ENCODE peak calls at places on chromosomes 12 and 14, in seven cellular contexts. Q, A, Z, S, F, D and O are unnamed samples.

GRCh38 chr12:57616383-57617101 is 5.3 kb downstream of the ARHGEF25 start:
- DNase-seq in A (peak), S (no peak), D (no peak), Z (peak), Q (no peak), F (no peak), O (no peak)

GRCh38 chr12:53532524-53533445 is 25.5 kb upstream of the NPFF start:
- DNase-seq in D (no peak), A (peak), Q (no peak), S (no peak), F (no peak), Z (no peak), O (no peak)

GRCh38 chr12:4383304-4383865 is 3.9 kb upstream of the FGF23 start:
- DNase-seq in D (no peak), A (no peak), Z (no peak), Q (no peak), F (no peak), S (peak), O (no peak)

GRCh38 chr12:27176765-27177164 is 67.3 kb upstream of the STK38L start:
- DNase-seq in Q (no peak), F (no peak), S (no peak), Z (peak), A (peak), D (peak), O (no peak)

GRCh38 chr12:130162771-130163460 is 652 bp downstream of the FZD10 start:
- DNase-seq in S (peak), A (no peak), Q (no peak), F (no peak), Z (no peak), D (no peak), O (no peak)

GRCh38 chr12:18677189-18677588 is 60.6 kb downstream of the PLCZ1 start:
- DNase-seq in Q (no peak), A (peak), F (no peak), Z (peak), D (no peak), S (no peak), O (no peak)

GRCh38 chr14:72590577-72590976 is 303.3 kb downstream of the DPF3 start:
- DNase-seq in S (no peak), A (no peak), D (no peak), Z (no peak), Q (no peak), F (no peak), O (no peak)

GRCh38 chr14:20492486-20492885 is 12.9 kb upstream of the RNASE10 start:
- DNase-seq in F (no peak), Q (no peak), Z (no peak), S (no peak), D (no peak), A (no peak), O (no peak)

GRCh38 chr14:61640834-61641170 is 54.5 kb upstream of the HIF1A start:
- DNase-seq in Z (no peak), D (no peak), Q (no peak), S (no peak), F (no peak), A (no peak), O (no peak)

GRCh38 chr12:97312570-97313135 is 150.0 kb upstream of the RMST start:
- DNase-seq in Z (no peak), F (no peak), S (peak), A (no peak), Q (no peak), D (no peak), O (no peak)

GRCh38 chr12:122026706-122027328 is 5.1 kb downstream of the BCL7A start:
- DNase-seq in Q (no peak), Z (no peak), D (no peak), S (peak), A (no peak), F (no peak), O (no peak)

GRCh38 chr12:119322324-119322723 is 12.2 kb upstream of the CCDC60 start:
- DNase-seq in A (no peak), F (no peak), Q (no peak), S (no peak), Z (no peak), D (no peak), O (no peak)

GRCh38 chr12:119326341-119326740 is 8.2 kb upstream of the CCDC60 start:
- DNase-seq in Z (no peak), D (no peak), A (no peak), Q (no peak), S (no peak), F (no peak), O (no peak)

DNA sequence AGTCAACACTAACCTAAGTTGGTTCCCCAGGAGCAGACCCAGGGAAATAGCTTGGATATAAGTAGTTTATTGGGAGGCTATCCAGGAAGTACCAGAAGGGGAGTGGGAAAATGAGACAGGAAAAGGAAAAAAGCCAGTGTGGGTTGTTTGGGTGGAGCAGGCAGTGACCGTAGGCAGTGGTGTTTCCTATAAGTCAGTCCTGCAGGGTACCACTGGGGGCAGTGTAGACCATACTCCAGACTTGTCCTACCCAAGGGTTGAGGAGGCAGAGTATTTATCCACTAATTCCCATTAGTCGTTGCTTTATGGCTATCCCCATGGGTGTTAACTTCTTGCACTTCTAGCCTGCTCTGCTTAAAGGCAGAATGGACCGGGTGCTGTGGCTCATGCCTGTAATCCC is 6.4 kb upstream of the CCDC60 start:
- DNase-seq in Q (no peak), D (no peak), Z (no peak), S (peak), F (peak), A (no peak), O (no peak)
- TF ChIP-seq CTCF in Q (no peak), D (peak), Z (no peak), S (peak), F (peak), A (no peak), O (no peak)

DNA sequence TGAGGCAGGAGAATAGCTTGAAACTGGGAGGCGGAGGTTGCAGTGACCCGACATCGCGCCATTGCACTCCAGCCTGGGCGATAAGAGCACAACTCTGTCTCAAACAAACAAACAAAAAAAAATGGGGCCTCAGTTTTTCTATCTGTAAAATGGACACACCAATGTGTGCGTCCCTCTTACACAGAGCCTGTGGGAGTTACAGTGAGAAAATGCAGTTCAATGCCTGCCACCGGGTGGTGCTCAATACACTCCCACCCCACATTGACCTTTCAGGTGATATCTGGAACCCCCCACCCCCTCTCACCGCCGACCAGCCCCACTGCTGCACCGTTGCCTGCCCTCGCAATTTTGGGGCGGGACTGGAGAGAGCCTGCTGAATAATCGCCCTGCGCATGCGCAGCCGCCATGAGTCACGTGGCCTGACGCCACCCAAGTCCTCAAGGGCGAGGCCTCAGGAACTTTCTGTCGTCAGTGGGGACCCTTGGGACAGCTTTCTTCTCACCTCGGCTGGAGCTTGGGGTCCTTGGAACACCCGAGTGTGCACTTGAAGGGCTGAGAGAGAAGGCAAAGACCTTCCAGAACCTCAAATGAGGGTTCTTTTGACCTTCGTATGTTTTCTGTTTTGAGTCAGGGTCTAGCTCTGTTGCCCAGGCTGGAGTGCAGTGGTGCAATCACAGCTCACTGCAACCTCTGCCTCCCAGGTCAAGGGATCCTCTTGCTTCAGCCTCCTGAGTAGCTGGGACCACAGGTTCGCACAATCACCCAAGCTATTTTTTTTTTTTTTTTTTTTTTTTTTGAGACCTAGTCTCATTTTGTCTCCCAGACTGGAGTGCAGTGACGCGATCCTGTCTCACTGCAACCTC is 14.6 kb upstream of the CABP1 start:
- DNase-seq in D (no peak), Z (no peak), S (peak), F (no peak), A (no peak), Q (no peak), O (no peak)
- TF ChIP-seq CTCF in D (peak), Z (peak), S (peak), F (peak), A (no peak), Q (no peak), O (peak)

GRCh38 chr14:100239200-100239839 is 376 bp downstream of the YY1 start:
- DNase-seq in Z (no peak), D (no peak), F (no peak), Q (peak), S (peak), A (no peak), O (no peak)

GRCh38 chr14:100239840-100240724 is 1.1 kb downstream of the YY1 start:
- DNase-seq in F (peak), Z (peak), Q (peak), D (peak), A (peak), S (peak), O (no peak)

GRCh38 chr14:100238419-100239199 is at the start of gene YY1:
- DNase-seq in F (peak), A (peak), Z (peak), S (peak), Q (peak), D (peak), O (peak)

GRCh38 chr14:100236873-100237272 is 2.1 kb upstream of the YY1 start:
- DNase-seq in D (no peak), A (no peak), F (no peak), S (no peak), Z (no peak), Q (no peak), O (no peak)

DNA sequence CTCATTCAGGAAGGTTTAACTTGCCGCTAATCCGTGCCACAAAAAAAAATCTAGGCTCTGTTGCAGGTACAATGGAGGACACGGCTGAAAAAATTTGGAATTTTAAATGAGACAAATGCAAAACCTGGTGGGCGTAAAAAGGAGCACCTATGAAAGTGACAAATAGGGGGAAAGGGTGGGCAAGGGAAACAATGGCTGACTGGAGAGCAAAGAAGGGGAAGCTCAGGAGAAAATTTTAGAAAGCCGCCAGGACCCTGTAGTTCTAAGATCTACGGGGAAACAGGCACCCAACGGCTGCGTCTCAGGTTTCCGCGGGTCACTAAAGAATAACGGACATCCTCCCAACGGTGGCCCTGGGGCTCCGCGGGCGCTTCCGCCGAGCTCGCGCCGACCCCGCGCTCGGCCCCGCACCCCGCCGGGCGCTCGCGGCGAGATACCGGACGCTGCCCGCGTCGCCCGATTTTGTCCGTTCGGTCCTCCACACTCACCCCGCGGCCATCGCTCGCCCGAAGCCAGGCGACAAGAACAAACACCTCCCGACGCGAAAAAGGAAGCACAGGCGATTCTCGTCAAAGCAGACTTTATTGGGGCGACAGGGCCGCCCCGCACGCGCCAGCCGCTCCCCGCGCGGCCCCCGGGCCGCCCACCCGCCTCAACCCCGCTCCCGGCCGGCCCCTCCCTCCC is 1.1 kb upstream of the YY1 start:
- DNase-seq in D (no peak), S (peak), Q (peak), F (no peak), A (peak), Z (peak), O (no peak)
- TF ChIP-seq CTCF in D (no peak), S (no peak), Q (no peak), F (no peak), A (no peak), Z (no peak), O (no peak)

DNA sequence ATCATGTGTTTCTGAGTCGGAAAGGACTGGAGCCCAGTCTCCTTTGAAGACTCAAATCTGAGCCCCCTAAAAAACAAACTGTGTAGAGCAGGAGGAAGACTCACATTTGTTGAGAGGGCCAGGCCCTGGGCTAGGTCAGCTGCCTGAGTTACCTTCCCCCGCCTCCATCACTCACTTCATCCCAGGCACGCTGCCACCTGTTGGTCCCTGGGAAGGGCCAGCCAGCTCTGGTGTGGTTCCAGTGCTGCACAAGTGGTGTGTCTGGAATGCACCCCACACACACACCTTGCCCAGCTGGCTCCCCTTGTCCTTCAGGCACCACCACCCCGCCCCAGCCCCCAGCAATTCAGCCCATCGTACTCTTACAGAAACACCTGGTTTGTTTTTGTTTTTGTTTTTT is 9.0 kb downstream of the MVK start:
- DNase-seq in Z (no peak), F (no peak), D (no peak), Q (no peak), S (peak), A (no peak), O (no peak)
- TF ChIP-seq CTCF in Z (no peak), F (no peak), D (no peak), Q (no peak), S (peak), A (no peak), O (no peak)

DNA sequence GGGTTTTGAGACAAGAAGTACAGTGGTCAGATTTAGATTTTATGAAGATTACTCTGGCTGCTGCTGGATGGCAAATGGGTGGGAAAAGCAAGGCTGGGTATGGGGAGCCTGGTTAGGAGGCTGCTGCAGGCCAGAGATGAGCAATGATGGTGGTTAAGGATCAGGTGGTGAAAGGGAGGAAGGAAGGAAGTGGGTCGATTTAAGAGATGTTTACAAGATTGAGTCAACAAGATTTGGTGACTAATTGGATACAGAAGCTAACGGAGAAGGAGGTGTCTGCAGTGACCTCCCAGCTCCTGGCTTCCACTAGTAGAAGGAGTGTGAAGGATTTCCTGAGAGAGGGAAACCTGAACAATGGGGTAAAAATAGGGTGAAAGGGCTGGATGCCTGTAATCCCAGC is 18.7 kb downstream of the NOS1 start:
- DNase-seq in F (no peak), Q (no peak), S (no peak), D (no peak), A (no peak), Z (no peak), O (no peak)
- TF ChIP-seq CTCF in F (no peak), Q (no peak), S (no peak), D (no peak), A (no peak), Z (no peak), O (no peak)

GRCh38 chr12:104177663-104178501 is 37.7 kb upstream of the TXNRD1 start:
- DNase-seq in D (peak), F (no peak), Z (peak), Q (peak), S (no peak), A (peak), O (peak)
- TF ChIP-seq CTCF in D (no peak), F (no peak), Z (peak), Q (peak), S (no peak), A (peak), O (peak)

GRCh38 chr12:65603428-65604351 is 220.6 kb upstream of the HMGA2 start:
- DNase-seq in D (no peak), Q (no peak), A (peak), F (no peak), S (peak), Z (peak), O (peak)

GRCh38 chr12:65605019-65605418 is 219.3 kb upstream of the HMGA2 start:
- DNase-seq in D (no peak), S (no peak), Q (no peak), A (peak), F (no peak), Z (peak), O (no peak)

GRCh38 chr12:65606008-65606766 is 218.1 kb upstream of the HMGA2 start:
- DNase-seq in S (no peak), F (no peak), Q (no peak), Z (no peak), A (no peak), D (no peak), O (no peak)

GRCh38 chr12:65602191-65602578 is 222.1 kb upstream of the HMGA2 start:
- DNase-seq in A (peak), D (no peak), S (no peak), F (no peak), Q (no peak), Z (peak), O (no peak)

GRCh38 chr12:65602579-65603295 is 221.5 kb upstream of the HMGA2 start:
- DNase-seq in A (peak), Z (peak), S (peak), Q (peak), F (peak), D (peak), O (peak)
- TF ChIP-seq CTCF in A (peak), Z (peak), S (peak), Q (peak), F (peak), D (peak), O (peak)

GRCh38 chr14:25607095-25607657 is 557.2 kb upstream of the STXBP6 start:
- DNase-seq in Q (no peak), Z (no peak), F (no peak), D (no peak), A (no peak), S (no peak), O (no peak)
- TF ChIP-seq CTCF in Q (no peak), Z (no peak), F (no peak), D (no peak), A (no peak), S (peak), O (no peak)

DNA sequence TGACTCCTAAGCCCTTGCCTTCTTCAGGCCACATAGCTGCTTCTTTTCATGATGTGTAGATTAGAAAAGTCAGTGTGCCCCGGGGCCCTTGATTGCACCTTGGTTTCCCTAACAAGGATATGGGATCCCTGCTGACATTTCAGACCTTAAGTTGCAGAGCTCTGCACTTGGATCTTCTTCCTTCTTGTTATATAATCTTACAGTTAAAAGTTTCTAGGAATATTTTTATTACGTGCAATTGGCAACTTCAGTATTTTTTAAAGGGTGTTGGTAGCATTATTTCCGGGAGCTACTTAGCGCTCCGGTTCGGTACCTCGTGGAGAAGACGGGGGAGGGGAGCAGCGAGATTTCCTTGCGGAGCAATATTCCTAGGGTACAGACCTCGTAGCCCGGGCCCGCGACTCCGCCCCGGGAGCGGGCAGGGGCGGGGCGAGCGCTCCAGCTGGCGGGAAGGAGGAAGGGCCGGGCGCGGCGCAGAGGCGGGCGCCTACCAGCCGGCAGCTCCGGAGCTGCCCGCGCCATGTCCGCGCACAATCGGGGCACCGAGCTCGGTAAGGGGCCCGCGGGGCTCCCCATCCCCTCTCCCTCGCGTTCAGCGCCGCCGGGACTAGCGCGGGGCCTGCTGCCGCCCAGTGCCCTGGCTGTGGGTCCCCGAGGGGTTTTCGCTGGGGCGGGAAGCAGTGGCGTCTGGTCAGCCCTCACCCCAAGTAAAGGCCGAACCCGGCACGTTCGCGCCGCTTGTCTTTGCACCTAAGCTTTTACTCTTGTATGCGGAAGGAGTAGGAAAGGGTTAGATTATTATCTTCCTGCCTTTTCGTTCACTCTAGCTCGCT is at the start of gene DERA:
- DNase-seq in A (peak), Q (peak), F (peak), D (peak), S (peak), Z (peak), O (no peak)
- TF ChIP-seq CTCF in A (no peak), Q (no peak), F (no peak), D (no peak), S (peak), Z (no peak), O (no peak)